ENCODE peak calls at places on chromosome 15, in four cellular contexts. J is body of pancreas; I is activated CD4-positive, alpha-beta T cell treated with anti-CD3 and anti-CD28 coated beads for 48 hours; B is CD8-positive, alpha-beta memory T cell. N is an unnamed sample.

GRCh38 chr15:50977157-50977556 is 68.7 kb downstream of the AP4E1 start:
- DNase-seq in J (no peak), I (no peak), B (no peak), N (no peak)

GRCh38 chr15:95857758-95858157 is 472.7 kb upstream of the NR2F2 start:
- DNase-seq in J (no peak), I (no peak), B (no peak), N (no peak)

GRCh38 chr15:51075364-51075763 is 19.3 kb downstream of the TNFAIP8L3 start:
- DNase-seq in J (no peak), I (no peak), B (no peak), N (no peak)

GRCh38 chr15:80163217-80163616 is 10.4 kb downstream of the FAH start:
- DNase-seq in J (no peak), I (no peak), B (no peak), N (peak; percentile 95)

GRCh38 chr15:57797608-57798267 is 91.2 kb downstream of the POLR2M start:
- DNase-seq in J (no peak), I (no peak), B (no peak), N (no peak)

GRCh38 chr15:53323197-53323596 is 436.3 kb downstream of the WDR72 start:
- DNase-seq in J (no peak), I (no peak), B (no peak), N (no peak)

GRCh38 chr15:46442196-46442595 is 807.4 kb downstream of the SQOR start:
- DNase-seq in J (no peak), I (no peak), B (no peak), N (no peak)

GRCh38 chr15:88810449-88810848 is 7.2 kb downstream of the ACAN start:
- DNase-seq in J (no peak), I (no peak), B (no peak), N (no peak)

GRCh38 chr15:90000175-90000923 is 775 bp upstream of the ZNF710 start:
- DNase-seq in J (peak; percentile 50), I (peak; percentile 18), B (no peak), N (no peak)

GRCh38 chr15:92942706-92943105 is 42.6 kb downstream of the CHD2 start:
- DNase-seq in J (no peak), I (no peak), B (no peak), N (no peak)

GRCh38 chr15:73368301-73369072 is at the start of gene HCN4:
- DNase-seq in J (no peak), I (no peak), B (no peak), N (no peak)

GRCh38 chr15:100887211-100887913 is 7.7 kb downstream of the ALDH1A3 start:
- DNase-seq in J (no peak), I (no peak), B (no peak), N (no peak)

GRCh38 chr15:62570405-62570783 is 405.3 kb upstream of the C2CD4B start:
- DNase-seq in J (no peak), I (no peak), B (no peak), N (no peak)

GRCh38 chr15:60408438-60409105 is 10.8 kb upstream of the ANXA2 start:
- DNase-seq in J (no peak), I (no peak), B (peak; percentile 21), N (no peak)

GRCh38 chr15:58065445-58066041 is at the start of gene ALDH1A2:
- DNase-seq in J (peak; percentile 16), I (peak; percentile 17), B (no peak), N (no peak)

GRCh38 chr15:79054350-79054749 is 36.2 kb downstream of the RASGRF1 start:
- DNase-seq in J (no peak), I (no peak), B (no peak), N (no peak)

GRCh38 chr15:88345962-88346361 is 89.4 kb upstream of the NTRK3 start:
- DNase-seq in J (no peak), I (no peak), B (no peak), N (no peak)

GRCh38 chr15:45664451-45664850 is 29.6 kb downstream of the SQOR start:
- DNase-seq in J (no peak), I (no peak), B (no peak), N (no peak)

GRCh38 chr15:77033729-77034619 is 36.9 kb downstream of the TSPAN3 start:
- DNase-seq in J (peak; percentile 8), I (no peak), B (no peak), N (peak; percentile 43)

N was measured in left lobe of liver.